ENCODE peak calls at places on chromosomes 4 and X, in six cellular contexts. W is IMR-90, C is lung, K is A549, Y is HCT116, O is brain microvascular endothelial cell. S is an unnamed sample.

GRCh38 chr4:80507077-80507476 is 171.5 kb downstream of the CFAP299 start:
- DNase-seq in C (no peak), O (no peak), Y (no peak), K (no peak), W (no peak), S (no peak)

GRCh38 chr4:172708184-172708583 is 460.4 kb upstream of the GALNT7 start:
- DNase-seq in W (no peak), C (no peak), K (no peak), Y (no peak), O (no peak), S (no peak)

GRCh38 chrX:68396953-68397352 is 36.3 kb downstream of the OPHN1 start:
- DNase-seq in Y (no peak), C (no peak), W (peak; percentile 2), O (no peak), K (no peak), S (no peak)

GRCh38 chrX:141220342-141221008 is 21.8 kb downstream of the SPANXC start:
- DNase-seq in O (peak; percentile 24), Y (no peak), C (no peak), W (peak; percentile 74), K (peak; percentile 36), S (peak; percentile 1)

GRCh38 chr4:153555730-153556440 is 89.7 kb downstream of the TMEM131L start:
- DNase-seq in Y (no peak), K (no peak), O (peak; percentile 89), C (peak; percentile 42), W (peak; percentile 84), S (no peak)

GRCh38 chr4:89290727-89291126 is 16.9 kb downstream of the GPRIN3 start:
- DNase-seq in W (no peak), Y (no peak), K (no peak), O (no peak), C (no peak), S (no peak)

GRCh38 chr4:31917334-31917733 is 1197.2 kb downstream of the PCDH7 start:
- DNase-seq in Y (no peak), O (no peak), W (no peak), C (no peak), K (no peak), S (no peak)

GRCh38 chr4:72375050-72375736 is 193.8 kb downstream of the ADAMTS3 start:
- DNase-seq in Y (no peak), C (no peak), K (no peak), O (peak; percentile 43), W (peak; percentile 69), S (peak; percentile 79)

GRCh38 chr4:20292739-20293138 is 41.0 kb downstream of the SLIT2 start:
- DNase-seq in K (no peak), O (no peak), Y (no peak), W (no peak), C (no peak), S (no peak)

GRCh38 chrX:10370976-10371375 is 214.2 kb downstream of the CLCN4 start:
- DNase-seq in Y (no peak), K (no peak), C (no peak), W (no peak), O (no peak), S (no peak)

GRCh38 chrX:119240356-119240755 is 4.3 kb downstream of the PGRMC1 start:
- DNase-seq in K (no peak), Y (no peak), W (peak; percentile 75), C (no peak), O (peak; percentile 53), S (peak; percentile 63)

GRCh38 chr4:15144249-15144966 is 142.1 kb downstream of the CPEB2 start:
- DNase-seq in W (no peak), Y (no peak), K (no peak), O (no peak), C (no peak), S (no peak)
- H3K4me3 ChIP-seq in W (no peak overlapping the region), Y (no peak overlapping the region), K (no peak overlapping the region), O (no peak overlapping the region), C (no peak overlapping the region), S (no peak overlapping the region)

DNA sequence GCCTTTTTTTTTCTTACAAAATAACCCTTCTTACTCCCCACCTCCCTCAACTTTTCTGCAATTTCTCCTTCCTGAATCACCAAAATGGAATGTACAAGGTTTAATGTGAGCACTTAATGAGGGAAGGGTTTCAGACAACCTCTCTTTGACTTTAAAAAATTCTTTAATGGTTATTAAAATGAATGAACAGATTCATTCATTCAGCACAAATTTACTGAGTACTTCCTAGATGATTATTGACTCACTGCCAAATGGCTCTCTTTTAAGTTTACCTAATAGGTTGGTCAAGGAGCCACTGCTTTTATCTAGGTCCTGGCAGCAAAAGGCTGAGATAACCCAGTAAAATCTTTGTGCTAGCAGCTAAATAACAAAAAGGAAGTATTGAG is 904 bp upstream of the AADAT start:
- DNase-seq in Y (no peak), K (no peak), O (no peak), C (no peak), W (peak; percentile 13), S (no peak)
- H3K4me3 ChIP-seq in Y (peak overlapping the region; percentile 73), K (peak overlapping the region; percentile 58), O (no peak overlapping the region), C (no peak overlapping the region), W (no peak overlapping the region), S (no peak overlapping the region)

DNA sequence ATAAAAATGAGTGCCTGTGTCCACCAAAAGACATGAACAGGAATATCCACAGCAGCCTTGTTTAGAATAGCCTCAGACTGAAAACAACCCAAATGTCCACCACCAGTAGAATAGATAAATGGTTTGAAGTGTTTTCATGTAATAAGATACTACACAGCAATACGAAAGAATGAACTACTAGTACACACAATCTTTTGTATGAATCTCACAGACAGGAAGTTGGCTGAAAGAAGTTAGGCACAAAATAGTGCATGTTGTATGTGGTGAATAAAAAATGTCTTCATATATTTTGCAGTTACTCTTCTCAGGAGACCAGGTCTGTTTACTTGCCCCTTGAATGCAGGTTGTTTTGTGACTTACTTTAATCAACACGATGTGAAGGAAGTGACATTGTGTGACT is 75.8 kb upstream of the LEF1 start:
- DNase-seq in K (no peak), O (no peak), W (no peak), Y (no peak), C (no peak), S (no peak)
- H3K4me3 ChIP-seq in K (no peak overlapping the region), O (no peak overlapping the region), W (no peak overlapping the region), Y (no peak overlapping the region), C (no peak overlapping the region), S (no peak overlapping the region)

DNA sequence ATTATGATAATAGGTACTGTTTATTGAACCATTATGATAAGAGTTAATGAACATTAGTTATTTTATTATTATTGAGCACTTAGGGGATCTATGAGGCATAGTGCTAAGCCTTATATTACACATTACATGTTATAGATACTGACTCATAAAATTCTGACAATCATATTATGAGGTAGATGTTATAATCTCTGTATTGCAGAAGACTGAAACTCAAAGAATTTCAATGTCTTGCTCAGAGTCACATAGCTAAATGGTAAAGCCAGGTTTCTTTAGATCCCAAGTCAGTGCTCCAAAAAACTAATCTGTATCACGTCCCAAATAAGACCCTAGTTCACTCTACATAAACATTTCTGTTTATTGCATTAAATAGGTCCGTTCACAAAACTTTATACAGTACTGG is 207.2 kb upstream of the CNKSR2 start:
- DNase-seq in C (no peak), W (no peak), O (no peak), Y (no peak), K (no peak), S (no peak)
- H3K4me3 ChIP-seq in C (no peak overlapping the region), W (no peak overlapping the region), O (no peak overlapping the region), Y (no peak overlapping the region), K (no peak overlapping the region), S (no peak overlapping the region)

GRCh38 chr4:41631538-41631937 is 93.6 kb downstream of the LIMCH1 start:
- DNase-seq in Y (no peak), K (no peak), O (no peak), W (no peak), C (no peak), S (no peak)
- H3K4me3 ChIP-seq in Y (no peak overlapping the region), K (no peak overlapping the region), O (no peak overlapping the region), W (no peak overlapping the region), C (no peak overlapping the region), S (no peak overlapping the region)

DNA sequence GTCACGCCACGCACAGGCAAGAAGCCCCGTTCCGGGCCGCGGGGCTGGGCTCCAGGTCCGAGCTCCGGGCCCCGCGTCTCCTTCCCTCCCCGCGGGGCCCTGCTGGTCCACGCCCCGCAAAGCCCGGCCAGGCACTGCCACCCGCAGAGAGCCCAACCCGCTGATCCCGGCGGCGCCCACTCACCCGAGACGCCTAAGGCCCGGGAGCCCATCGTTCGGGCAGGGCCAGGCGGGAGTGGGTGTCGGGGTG is 870 bp downstream of the PDZD4 start:
- DNase-seq in K (no peak), C (no peak), Y (no peak), W (no peak), O (no peak), S (no peak)
- H3K4me3 ChIP-seq in K (peak overlapping the region; percentile 60), C (no peak overlapping the region), Y (no peak overlapping the region), W (no peak overlapping the region), O (no peak overlapping the region), S (peak overlapping the region; percentile 11)

S was measured in BJ.